ENCODE peak calls at places on chromosome 1, in ten cellular contexts. V, F, E, M, D, W, T, H, S and Z are unnamed samples.

GRCh38 chr1:93526431-93526830 is 78.5 kb downstream of the FNBP1L start:
- DNase-seq in W (no peak), V (no peak), E (no peak), T (no peak), D (no peak), S (no peak), F (no peak), H (no peak), M (no peak), Z (no peak)

GRCh38 chr1:56821462-56821797 is 2.2 kb upstream of the FYB2 start:
- DNase-seq in S (no peak), F (no peak), V (no peak), W (peak), T (no peak), D (no peak), M (no peak), E (no peak), H (no peak), Z (no peak)

GRCh38 chr1:232454487-232454886 is 175.4 kb downstream of the SIPA1L2 start:
- DNase-seq in V (no peak), W (no peak), M (no peak), F (no peak), E (no peak), H (no peak), D (no peak), T (no peak), S (no peak), Z (no peak)

GRCh38 chr1:966135-966602 is at the start of gene PLEKHN1:
- DNase-seq in M (peak), E (no peak), V (peak), W (no peak), D (no peak), F (no peak), T (peak), H (no peak), S (no peak), Z (peak)

GRCh38 chr1:53869454-53870117 is 20.0 kb downstream of the YIPF1 start:
- DNase-seq in T (no peak), F (no peak), E (no peak), M (no peak), V (peak), D (no peak), H (no peak), W (no peak), S (no peak), Z (peak)

GRCh38 chr1:234602334-234603220 is 7.4 kb downstream of the IRF2BP2 start:
- DNase-seq in F (no peak), H (peak), S (peak), M (peak), E (peak), W (peak), V (peak), D (no peak), T (no peak), Z (peak)

GRCh38 chr1:53959664-53960250 is 13.6 kb downstream of the LRRC42 start:
- DNase-seq in T (no peak), E (no peak), F (no peak), D (no peak), H (no peak), M (no peak), V (peak), S (no peak), W (peak), Z (no peak)

GRCh38 chr1:44484155-44484688 is 79.2 kb downstream of the RNF220 start:
- DNase-seq in W (no peak), M (no peak), H (no peak), S (no peak), E (no peak), T (no peak), V (no peak), F (no peak), D (no peak), Z (no peak)

GRCh38 chr1:11142618-11143391 is 43.1 kb upstream of the EXOSC10 start:
- DNase-seq in D (no peak), V (no peak), W (peak), M (no peak), S (no peak), F (no peak), H (no peak), E (no peak), T (no peak), Z (no peak)

GRCh38 chr1:26318338-26319064 is 743 bp downstream of the CD52 start:
- DNase-seq in S (no peak), M (no peak), V (peak), F (no peak), W (no peak), H (peak), E (no peak), T (no peak), D (no peak), Z (no peak)

GRCh38 chr1:54800041-54800898 is 853 bp downstream of the TTC22 start:
- DNase-seq in V (no peak), M (no peak), H (no peak), D (peak), E (no peak), T (no peak), S (no peak), W (no peak), F (no peak), Z (no peak)

GRCh38 chr1:7042322-7043231 is 257.3 kb downstream of the CAMTA1 start:
- DNase-seq in T (no peak), D (no peak), E (peak), F (no peak), M (no peak), V (peak), H (no peak), S (no peak), W (peak), Z (peak)

GRCh38 chr1:18314399-18314798 is 166.3 kb upstream of the KLHDC7A start:
- DNase-seq in M (no peak), T (no peak), V (no peak), W (no peak), S (no peak), E (no peak), H (no peak), F (no peak), D (no peak), Z (no peak)

GRCh38 chr1:165352442-165353293 is 3.8 kb downstream of the LMX1A start:
- DNase-seq in E (no peak), M (peak), T (no peak), D (no peak), H (no peak), W (no peak), F (no peak), S (no peak), V (no peak), Z (no peak)

GRCh38 chr1:93904228-93904627 is 5.0 kb downstream of the GCLM start:
- DNase-seq in F (no peak), M (no peak), H (no peak), W (peak), T (no peak), V (peak), E (no peak), S (no peak), D (no peak), Z (peak)

GRCh38 chr1:205301220-205301821 is 20.2 kb downstream of the NUAK2 start:
- DNase-seq in T (no peak), S (no peak), M (no peak), V (no peak), W (peak), H (no peak), E (peak), F (no peak), D (no peak), Z (no peak)

GRCh38 chr1:64187646-64188045 is 15.8 kb upstream of the UBE2U start:
- DNase-seq in D (no peak), M (no peak), W (no peak), H (no peak), V (no peak), F (no peak), T (no peak), E (no peak), S (no peak), Z (no peak)

GRCh38 chr1:166905136-166905535 is 29.1 kb upstream of the TADA1 start:
- DNase-seq in E (peak), M (no peak), W (no peak), D (no peak), T (no peak), V (no peak), F (no peak), H (no peak), S (no peak), Z (no peak)

GRCh38 chr1:41003640-41004220 is 17.8 kb downstream of the SLFNL1 start:
- DNase-seq in M (peak), V (peak), H (peak), F (peak), S (peak), T (peak), E (peak), W (peak), D (peak), Z (peak)

GRCh38 chr1:109658533-109659051 is 2.7 kb downstream of the GSTM4 start:
- DNase-seq in V (no peak), W (no peak), D (no peak), F (no peak), H (peak), S (no peak), E (no peak), M (no peak), T (no peak), Z (no peak)

GRCh38 chr1:11982010-11982392 is 1.8 kb downstream of the MFN2 start:
- DNase-seq in S (peak), W (peak), F (no peak), E (no peak), D (no peak), T (no peak), V (no peak), H (no peak), M (no peak), Z (no peak)

GRCh38 chr1:37509181-37509580 is 5.4 kb downstream of the MEAF6 start:
- DNase-seq in S (no peak), E (peak), T (no peak), M (no peak), V (peak), D (no peak), F (no peak), H (no peak), W (no peak), Z (no peak)

GRCh38 chr1:201876148-201876547 is 12.6 kb upstream of the SHISA4 start:
- DNase-seq in E (no peak), M (no peak), D (no peak), F (no peak), V (no peak), W (no peak), S (no peak), T (no peak), H (no peak), Z (no peak)

GRCh38 chr1:208043690-208044089 is 132.8 kb upstream of the CD34 start:
- DNase-seq in S (no peak), F (no peak), T (no peak), E (no peak), M (no peak), H (no peak), V (no peak), W (no peak), D (peak), Z (no peak)
- TF ChIP-seq CTCF in S (no peak), F (no peak), T (no peak), E (no peak), M (no peak), H (no peak), V (no peak), W (peak), D (no peak), Z (no peak)

GRCh38 chr1:3857791-3858129 is 484 bp downstream of the DFFB start:
- DNase-seq in T (no peak), V (no peak), S (no peak), H (no peak), D (no peak), M (no peak), F (no peak), W (no peak), E (no peak), Z (no peak)

GRCh38 chr1:3852711-3853498 is 4.1 kb downstream of the CEP104 start:
- DNase-seq in F (no peak), E (no peak), V (no peak), M (no peak), D (no peak), T (no peak), H (no peak), W (no peak), S (no peak), Z (no peak)

GRCh38 chr1:3852091-3852490 is 4.9 kb downstream of the CEP104 start:
- DNase-seq in M (no peak), E (no peak), H (no peak), W (no peak), D (no peak), F (no peak), T (no peak), S (no peak), V (no peak), Z (no peak)

GRCh38 chr1:3858231-3858981 is 1.1 kb downstream of the DFFB start:
- DNase-seq in W (peak), T (no peak), D (peak), H (no peak), V (no peak), E (no peak), S (peak), M (no peak), F (no peak), Z (no peak)

GRCh38 chr1:3856923-3857790 is at the start of the genes CEP104 and DFFB:
- DNase-seq in W (peak), H (peak), E (peak), D (peak), T (peak), V (peak), M (peak), S (peak), F (peak), Z (peak)
- TF ChIP-seq CTCF in W (no peak), H (no peak), E (no peak), D (peak), T (no peak), V (peak), M (peak), S (no peak), F (no peak), Z (peak)

GRCh38 chr1:51309291-51309690 is 21.1 kb downstream of the TTC39A start:
- DNase-seq in T (peak), D (no peak), M (no peak), E (no peak), W (no peak), S (no peak), F (no peak), V (no peak), H (no peak), Z (no peak)

GRCh38 chr1:51311826-51312225 is 18.5 kb downstream of the TTC39A start:
- DNase-seq in D (peak), H (no peak), E (no peak), M (no peak), S (no peak), F (no peak), W (no peak), V (no peak), T (peak), Z (no peak)

GRCh38 chr1:51312718-51313117 is 17.6 kb downstream of the TTC39A start:
- DNase-seq in S (no peak), E (no peak), W (no peak), H (no peak), D (no peak), F (no peak), V (no peak), T (peak), M (no peak), Z (no peak)

GRCh38 chr1:51313268-51313852 is 17.0 kb downstream of the TTC39A start:
- DNase-seq in E (no peak), T (peak), H (no peak), F (no peak), W (no peak), M (no peak), S (no peak), V (no peak), D (no peak), Z (no peak)

GRCh38 chr1:51310871-51311613 is 19.3 kb downstream of the TTC39A start:
- DNase-seq in T (peak), D (peak), M (no peak), W (no peak), V (no peak), S (no peak), F (no peak), H (no peak), E (no peak), Z (no peak)
- TF ChIP-seq CTCF in T (no peak), D (no peak), M (no peak), W (no peak), V (no peak), S (no peak), F (no peak), H (no peak), E (no peak), Z (no peak)

GRCh38 chr1:150444232-150444631 is 43.0 kb upstream of the TARS2 start:
- DNase-seq in F (no peak), D (no peak), H (no peak), S (no peak), V (no peak), W (no peak), M (no peak), T (no peak), E (no peak), Z (no peak)
- TF ChIP-seq CTCF in F (no peak), D (no peak), H (no peak), S (no peak), V (no peak), W (no peak), M (no peak), T (no peak), E (no peak), Z (no peak)

DNA sequence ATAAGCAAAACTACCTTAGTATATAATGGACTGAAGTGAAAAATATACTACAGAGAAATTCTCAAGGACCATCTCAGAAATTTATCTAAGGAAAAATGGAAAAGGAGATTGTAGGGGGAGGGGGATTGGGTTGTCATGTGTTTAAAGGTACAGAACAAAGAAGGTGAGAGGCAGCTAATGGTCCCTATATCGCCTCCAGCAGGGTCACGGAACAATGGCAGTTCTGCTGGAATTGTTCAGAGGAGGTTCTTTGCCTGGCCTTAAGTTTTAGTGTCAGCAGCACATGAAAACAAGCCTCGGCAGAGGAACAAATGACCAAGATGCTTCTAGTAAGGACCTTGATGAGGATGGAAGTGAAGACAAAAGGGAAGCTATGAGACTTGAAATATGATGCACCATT is 42.0 kb upstream of the RGS2 start:
- DNase-seq in M (no peak), E (no peak), H (no peak), S (no peak), V (no peak), D (no peak), T (no peak), W (no peak), F (no peak), Z (no peak)
- TF ChIP-seq CTCF in M (no peak), E (no peak), H (no peak), S (no peak), V (no peak), D (no peak), T (no peak), W (no peak), F (no peak), Z (no peak)

DNA sequence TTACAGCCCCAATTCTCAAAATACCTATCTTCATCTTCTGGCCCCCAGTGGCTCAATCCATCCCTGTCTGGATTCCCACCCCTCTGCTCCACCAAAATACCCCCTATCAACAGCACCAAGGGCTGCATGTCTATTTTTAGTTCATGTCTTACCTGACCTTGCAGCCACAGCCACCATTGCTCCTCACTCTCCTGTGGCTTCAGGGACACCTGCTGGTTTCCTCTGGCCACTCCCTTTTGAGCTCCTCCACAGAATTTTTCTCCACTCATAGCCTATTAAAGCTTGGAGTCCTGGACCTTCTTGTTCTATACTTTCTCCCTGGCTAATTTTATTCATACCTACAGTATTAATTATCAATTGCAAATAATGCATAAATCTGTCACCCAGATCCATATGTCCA is 125.3 kb upstream of the NGF start:
- DNase-seq in V (no peak), D (no peak), E (no peak), W (no peak), M (no peak), F (no peak), H (peak), S (no peak), T (no peak), Z (no peak)
- TF ChIP-seq CTCF in V (no peak), D (no peak), E (no peak), W (no peak), M (no peak), F (no peak), H (peak), S (no peak), T (no peak), Z (no peak)

GRCh38 chr1:206799311-206799710 is 27.0 kb upstream of the IL10 start:
- DNase-seq in S (no peak), E (no peak), V (no peak), D (no peak), H (no peak), W (no peak), F (no peak), M (no peak), T (no peak), Z (no peak)
- TF ChIP-seq CTCF in S (no peak), E (no peak), V (no peak), D (no peak), H (no peak), W (no peak), F (no peak), M (no peak), T (no peak), Z (no peak)